ENCODE peak calls at places on chromosomes 6 and 20, in nine cellular contexts. One of them, this sample, is unnamed.

GRCh38 chr6:109344226-109344625 is 38.0 kb downstream of the CD164 start:
- DNase-seq in neural crest cell: no peak
- DNase-seq in heart right ventricle: no peak
- DNase-seq in uterus: no peak
- DNase-seq in WERI-Rb-1: no peak
- DNase-seq in cardiac muscle cell: no peak
- DNase-seq in gastrocnemius medialis: no peak
- DNase-seq in progenitor cell of endocrine pancreas: no peak
- DNase-seq in brain microvascular endothelial cell: no peak
- DNase-seq in this sample: no peak

GRCh38 chr20:41124451-41125094 is 12.8 kb upstream of the PLCG1 start:
- DNase-seq in gastrocnemius medialis: no peak
- DNase-seq in cardiac muscle cell: no peak
- DNase-seq in progenitor cell of endocrine pancreas: no peak
- DNase-seq in neural crest cell: no peak
- DNase-seq in WERI-Rb-1: no peak
- DNase-seq in brain microvascular endothelial cell: no peak
- DNase-seq in heart right ventricle: no peak
- DNase-seq in uterus: no peak
- DNase-seq in this sample: no peak

GRCh38 chr6:105400501-105400900 is 2.4 kb downstream of the PREP start:
- DNase-seq in progenitor cell of endocrine pancreas: no peak
- DNase-seq in heart right ventricle: no peak
- DNase-seq in cardiac muscle cell: no peak
- DNase-seq in uterus: no peak
- DNase-seq in WERI-Rb-1: no peak
- DNase-seq in brain microvascular endothelial cell: no peak
- DNase-seq in neural crest cell: no peak
- DNase-seq in gastrocnemius medialis: no peak
- DNase-seq in this sample: no peak

GRCh38 chr6:90790058-90790457 is 203.2 kb upstream of the MAP3K7 start:
- DNase-seq in uterus: no peak
- DNase-seq in heart right ventricle: no peak
- DNase-seq in gastrocnemius medialis: no peak
- DNase-seq in cardiac muscle cell: peak; percentile 70
- DNase-seq in progenitor cell of endocrine pancreas: no peak
- DNase-seq in brain microvascular endothelial cell: no peak
- DNase-seq in neural crest cell: no peak
- DNase-seq in WERI-Rb-1: no peak
- DNase-seq in this sample: no peak

GRCh38 chr6:165439928-165440554 is 130.6 kb upstream of the C6orf118 start:
- DNase-seq in brain microvascular endothelial cell: no peak
- DNase-seq in heart right ventricle: no peak
- DNase-seq in gastrocnemius medialis: no peak
- DNase-seq in progenitor cell of endocrine pancreas: no peak
- DNase-seq in cardiac muscle cell: peak; percentile 59
- DNase-seq in WERI-Rb-1: no peak
- DNase-seq in neural crest cell: no peak
- DNase-seq in uterus: no peak
- DNase-seq in this sample: no peak

GRCh38 chr20:25296094-25297093 is 48.5 kb downstream of the PYGB start:
- DNase-seq in neural crest cell: no peak
- DNase-seq in cardiac muscle cell: peak; percentile 40
- DNase-seq in brain microvascular endothelial cell: no peak
- DNase-seq in gastrocnemius medialis: no peak
- DNase-seq in progenitor cell of endocrine pancreas: no peak
- DNase-seq in heart right ventricle: no peak
- DNase-seq in WERI-Rb-1: peak; percentile 67
- DNase-seq in uterus: no peak
- DNase-seq in this sample: peak; percentile 52

GRCh38 chr6:97203343-97203742 is 79.7 kb downstream of the MMS22L start:
- DNase-seq in progenitor cell of endocrine pancreas: no peak
- DNase-seq in brain microvascular endothelial cell: no peak
- DNase-seq in neural crest cell: no peak
- DNase-seq in heart right ventricle: no peak
- DNase-seq in gastrocnemius medialis: no peak
- DNase-seq in uterus: no peak
- DNase-seq in cardiac muscle cell: no peak
- DNase-seq in WERI-Rb-1: peak; percentile 75
- DNase-seq in this sample: no peak

GRCh38 chr6:44071670-44072451 is 55.4 kb downstream of the MRPL14 start:
- DNase-seq in neural crest cell: no peak
- DNase-seq in uterus: peak; percentile 64
- DNase-seq in gastrocnemius medialis: no peak
- DNase-seq in cardiac muscle cell: no peak
- DNase-seq in heart right ventricle: no peak
- DNase-seq in brain microvascular endothelial cell: peak; percentile 95
- DNase-seq in WERI-Rb-1: no peak
- DNase-seq in progenitor cell of endocrine pancreas: no peak
- DNase-seq in this sample: no peak

GRCh38 chr6:107730683-107731314 is 93.3 kb downstream of the SCML4 start:
- DNase-seq in brain microvascular endothelial cell: no peak
- DNase-seq in neural crest cell: no peak
- DNase-seq in heart right ventricle: no peak
- DNase-seq in progenitor cell of endocrine pancreas: no peak
- DNase-seq in uterus: no peak
- DNase-seq in cardiac muscle cell: no peak
- DNase-seq in WERI-Rb-1: no peak
- DNase-seq in gastrocnemius medialis: no peak
- DNase-seq in this sample: no peak

GRCh38 chr20:4195499-4195898 is 180.1 kb upstream of the RNF24 start:
- DNase-seq in gastrocnemius medialis: no peak
- DNase-seq in WERI-Rb-1: peak; percentile 46
- DNase-seq in progenitor cell of endocrine pancreas: no peak
- DNase-seq in neural crest cell: peak; percentile 32
- DNase-seq in uterus: no peak
- DNase-seq in brain microvascular endothelial cell: no peak
- DNase-seq in heart right ventricle: no peak
- DNase-seq in cardiac muscle cell: peak; percentile 52
- DNase-seq in this sample: peak; percentile 64
- TF ChIP-seq CTCF in gastrocnemius medialis: no peak
- TF ChIP-seq CTCF in WERI-Rb-1: peak; percentile 75
- TF ChIP-seq CTCF in progenitor cell of endocrine pancreas: peak; percentile 55
- TF ChIP-seq CTCF in neural crest cell: peak; percentile 48
- TF ChIP-seq CTCF in uterus: no peak
- TF ChIP-seq CTCF in brain microvascular endothelial cell: peak; percentile 77
- TF ChIP-seq CTCF in heart right ventricle: no peak
- TF ChIP-seq CTCF in cardiac muscle cell: peak; percentile 50
- TF ChIP-seq CTCF in this sample: no peak

GRCh38 chr6:158508450-158508849 is 51.4 kb upstream of the TMEM181 start:
- DNase-seq in gastrocnemius medialis: no peak
- DNase-seq in uterus: no peak
- DNase-seq in cardiac muscle cell: no peak
- DNase-seq in heart right ventricle: no peak
- DNase-seq in WERI-Rb-1: no peak
- DNase-seq in neural crest cell: no peak
- DNase-seq in brain microvascular endothelial cell: no peak
- DNase-seq in progenitor cell of endocrine pancreas: no peak
- DNase-seq in this sample: no peak

GRCh38 chr6:158503846-158504245 is 56.0 kb upstream of the TMEM181 start:
- DNase-seq in cardiac muscle cell: no peak
- DNase-seq in brain microvascular endothelial cell: no peak
- DNase-seq in neural crest cell: no peak
- DNase-seq in progenitor cell of endocrine pancreas: no peak
- DNase-seq in gastrocnemius medialis: no peak
- DNase-seq in WERI-Rb-1: no peak
- DNase-seq in heart right ventricle: no peak
- DNase-seq in uterus: no peak
- DNase-seq in this sample: no peak

GRCh38 chr6:158507174-158507573 is 52.7 kb upstream of the TMEM181 start:
- DNase-seq in neural crest cell: no peak
- DNase-seq in WERI-Rb-1: no peak
- DNase-seq in progenitor cell of endocrine pancreas: no peak
- DNase-seq in cardiac muscle cell: no peak
- DNase-seq in brain microvascular endothelial cell: no peak
- DNase-seq in uterus: no peak
- DNase-seq in heart right ventricle: no peak
- DNase-seq in gastrocnemius medialis: no peak
- DNase-seq in this sample: no peak

GRCh38 chr6:158505194-158505593 is 54.7 kb upstream of the TMEM181 start:
- DNase-seq in progenitor cell of endocrine pancreas: no peak
- DNase-seq in brain microvascular endothelial cell: no peak
- DNase-seq in uterus: no peak
- DNase-seq in cardiac muscle cell: no peak
- DNase-seq in WERI-Rb-1: no peak
- DNase-seq in heart right ventricle: no peak
- DNase-seq in gastrocnemius medialis: no peak
- DNase-seq in neural crest cell: no peak
- DNase-seq in this sample: no peak

GRCh38 chr6:158506577-158506976 is 53.3 kb upstream of the TMEM181 start:
- DNase-seq in brain microvascular endothelial cell: no peak
- DNase-seq in progenitor cell of endocrine pancreas: peak; percentile 17
- DNase-seq in uterus: no peak
- DNase-seq in cardiac muscle cell: peak; percentile 57
- DNase-seq in WERI-Rb-1: peak; percentile 50
- DNase-seq in neural crest cell: peak; percentile 11
- DNase-seq in gastrocnemius medialis: no peak
- DNase-seq in heart right ventricle: no peak
- DNase-seq in this sample: peak; percentile 76
- TF ChIP-seq CTCF in brain microvascular endothelial cell: peak; percentile 62
- TF ChIP-seq CTCF in progenitor cell of endocrine pancreas: peak; percentile 63
- TF ChIP-seq CTCF in uterus: no peak
- TF ChIP-seq CTCF in cardiac muscle cell: peak; percentile 20
- TF ChIP-seq CTCF in WERI-Rb-1: peak; percentile 71
- TF ChIP-seq CTCF in neural crest cell: peak; percentile 52
- TF ChIP-seq CTCF in gastrocnemius medialis: no peak
- TF ChIP-seq CTCF in heart right ventricle: no peak
- TF ChIP-seq CTCF in this sample: peak; percentile 67

DNA sequence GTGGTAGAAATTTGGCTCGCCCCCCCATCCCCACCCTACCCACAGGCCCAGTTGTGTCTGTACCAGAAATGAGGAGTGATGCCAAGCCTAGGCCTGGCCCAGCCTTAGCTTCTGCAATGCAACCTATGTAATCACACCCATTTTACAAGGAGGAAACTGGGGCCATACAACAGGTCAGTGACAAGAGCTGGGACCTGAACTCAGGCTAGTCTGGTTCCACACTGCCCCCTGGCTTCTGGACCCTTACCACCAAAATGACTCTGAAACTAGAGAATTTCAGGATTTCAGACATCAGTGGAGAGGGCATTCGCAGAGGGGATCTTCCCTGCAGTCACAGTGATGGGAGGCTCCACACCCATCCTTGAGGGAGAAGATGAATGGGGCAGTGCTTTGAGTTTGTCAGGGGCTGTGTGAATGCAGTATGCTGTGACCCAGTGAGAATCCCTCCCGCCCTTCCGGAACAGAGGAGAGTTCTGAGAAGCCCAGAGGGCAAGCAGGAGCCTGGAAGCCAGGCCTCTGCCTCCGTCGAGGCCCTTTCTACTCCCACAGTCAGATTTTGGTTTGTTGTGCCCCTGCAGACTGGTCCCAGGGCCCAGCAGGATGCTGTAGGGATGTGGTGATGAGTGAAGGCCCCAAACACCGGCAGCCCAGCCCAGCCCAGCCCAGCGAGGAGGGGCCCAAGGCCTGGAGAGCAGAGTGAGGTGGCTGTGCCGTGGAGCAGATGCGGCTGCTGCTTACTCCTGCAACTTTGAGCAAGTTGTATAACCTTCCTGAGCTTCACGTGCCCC is 48.1 kb upstream of the MYL9 start:
- DNase-seq in WERI-Rb-1: peak; percentile 33
- DNase-seq in neural crest cell: no peak
- DNase-seq in heart right ventricle: no peak
- DNase-seq in brain microvascular endothelial cell: no peak
- DNase-seq in cardiac muscle cell: no peak
- DNase-seq in uterus: no peak
- DNase-seq in progenitor cell of endocrine pancreas: no peak
- DNase-seq in gastrocnemius medialis: no peak
- DNase-seq in this sample: peak; percentile 47
- TF ChIP-seq CTCF in WERI-Rb-1: peak; percentile 65
- TF ChIP-seq CTCF in neural crest cell: peak; percentile 47
- TF ChIP-seq CTCF in heart right ventricle: no peak
- TF ChIP-seq CTCF in brain microvascular endothelial cell: peak; percentile 37
- TF ChIP-seq CTCF in cardiac muscle cell: peak; percentile 20
- TF ChIP-seq CTCF in uterus: peak; percentile 19
- TF ChIP-seq CTCF in progenitor cell of endocrine pancreas: peak; percentile 35
- TF ChIP-seq CTCF in gastrocnemius medialis: peak; percentile 39
- TF ChIP-seq CTCF in this sample: no peak

GRCh38 chr6:13328875-13329183 is 492 bp upstream of the TBC1D7 start:
- DNase-seq in cardiac muscle cell: no peak
- DNase-seq in heart right ventricle: no peak
- DNase-seq in progenitor cell of endocrine pancreas: no peak
- DNase-seq in WERI-Rb-1: no peak
- DNase-seq in gastrocnemius medialis: no peak
- DNase-seq in neural crest cell: no peak
- DNase-seq in uterus: no peak
- DNase-seq in brain microvascular endothelial cell: no peak
- DNase-seq in this sample: no peak

GRCh38 chr6:13331516-13332348 is 3.4 kb upstream of the TBC1D7 start:
- DNase-seq in neural crest cell: no peak
- DNase-seq in heart right ventricle: no peak
- DNase-seq in brain microvascular endothelial cell: no peak
- DNase-seq in cardiac muscle cell: peak; percentile 45
- DNase-seq in gastrocnemius medialis: no peak
- DNase-seq in uterus: no peak
- DNase-seq in WERI-Rb-1: no peak
- DNase-seq in progenitor cell of endocrine pancreas: no peak
- DNase-seq in this sample: no peak

GRCh38 chr6:13327691-13328075 is 654 bp downstream of the TBC1D7 start:
- DNase-seq in uterus: no peak
- DNase-seq in gastrocnemius medialis: no peak
- DNase-seq in cardiac muscle cell: no peak
- DNase-seq in neural crest cell: no peak
- DNase-seq in progenitor cell of endocrine pancreas: no peak
- DNase-seq in brain microvascular endothelial cell: no peak
- DNase-seq in WERI-Rb-1: no peak
- DNase-seq in heart right ventricle: no peak
- DNase-seq in this sample: no peak

GRCh38 chr6:13332349-13332706 is 4.0 kb upstream of the TBC1D7 start:
- DNase-seq in cardiac muscle cell: no peak
- DNase-seq in uterus: no peak
- DNase-seq in WERI-Rb-1: no peak
- DNase-seq in progenitor cell of endocrine pancreas: no peak
- DNase-seq in heart right ventricle: no peak
- DNase-seq in gastrocnemius medialis: no peak
- DNase-seq in neural crest cell: no peak
- DNase-seq in brain microvascular endothelial cell: no peak
- DNase-seq in this sample: no peak

GRCh38 chr6:13328076-13328874 is at the start of gene TBC1D7:
- DNase-seq in cardiac muscle cell: peak; percentile 92
- DNase-seq in brain microvascular endothelial cell: peak; percentile 91
- DNase-seq in gastrocnemius medialis: peak; percentile 83
- DNase-seq in progenitor cell of endocrine pancreas: peak; percentile 90
- DNase-seq in neural crest cell: peak; percentile 89
- DNase-seq in uterus: peak; percentile 91
- DNase-seq in heart right ventricle: peak; percentile 91
- DNase-seq in WERI-Rb-1: peak; percentile 98
- DNase-seq in this sample: peak; percentile 96
- TF ChIP-seq CTCF in cardiac muscle cell: peak; percentile 18
- TF ChIP-seq CTCF in brain microvascular endothelial cell: peak; percentile 22
- TF ChIP-seq CTCF in gastrocnemius medialis: no peak
- TF ChIP-seq CTCF in progenitor cell of endocrine pancreas: peak; percentile 42
- TF ChIP-seq CTCF in neural crest cell: peak; percentile 43
- TF ChIP-seq CTCF in uterus: no peak
- TF ChIP-seq CTCF in heart right ventricle: no peak
- TF ChIP-seq CTCF in WERI-Rb-1: peak; percentile 25
- TF ChIP-seq CTCF in this sample: peak; percentile 8

GRCh38 chr20:24164360-24164759 is 175.8 kb upstream of the GGTLC1 start:
- DNase-seq in gastrocnemius medialis: no peak
- DNase-seq in uterus: no peak
- DNase-seq in neural crest cell: peak; percentile 34
- DNase-seq in cardiac muscle cell: peak; percentile 34
- DNase-seq in brain microvascular endothelial cell: peak; percentile 49
- DNase-seq in WERI-Rb-1: peak; percentile 50
- DNase-seq in heart right ventricle: no peak
- DNase-seq in progenitor cell of endocrine pancreas: no peak
- DNase-seq in this sample: peak; percentile 67
- TF ChIP-seq CTCF in gastrocnemius medialis: no peak
- TF ChIP-seq CTCF in uterus: no peak
- TF ChIP-seq CTCF in neural crest cell: peak; percentile 60
- TF ChIP-seq CTCF in cardiac muscle cell: peak; percentile 56
- TF ChIP-seq CTCF in brain microvascular endothelial cell: peak; percentile 76
- TF ChIP-seq CTCF in WERI-Rb-1: peak; percentile 54
- TF ChIP-seq CTCF in heart right ventricle: no peak
- TF ChIP-seq CTCF in progenitor cell of endocrine pancreas: peak; percentile 63
- TF ChIP-seq CTCF in this sample: peak; percentile 45

GRCh38 chr6:7312616-7313504 is at the start of gene SSR1:
- DNase-seq in gastrocnemius medialis: peak; percentile 95
- DNase-seq in uterus: peak; percentile 96
- DNase-seq in WERI-Rb-1: peak; percentile 100
- DNase-seq in brain microvascular endothelial cell: peak; percentile 95
- DNase-seq in heart right ventricle: peak; percentile 97
- DNase-seq in neural crest cell: peak; percentile 94
- DNase-seq in cardiac muscle cell: peak; percentile 99
- DNase-seq in progenitor cell of endocrine pancreas: peak; percentile 97
- DNase-seq in this sample: peak; percentile 99
- TF ChIP-seq CTCF in gastrocnemius medialis: no peak
- TF ChIP-seq CTCF in uterus: no peak
- TF ChIP-seq CTCF in WERI-Rb-1: no peak
- TF ChIP-seq CTCF in brain microvascular endothelial cell: no peak
- TF ChIP-seq CTCF in heart right ventricle: no peak
- TF ChIP-seq CTCF in neural crest cell: no peak
- TF ChIP-seq CTCF in cardiac muscle cell: no peak
- TF ChIP-seq CTCF in progenitor cell of endocrine pancreas: no peak
- TF ChIP-seq CTCF in this sample: no peak

This sample was measured in glutamatergic neuron.